ENCODE peak calls at places on chromosomes 13 and 19, in seven cellular contexts. K is BJ; J is AG09309; N is cardiac fibroblast; V is naive thymus-derived CD4-positive, alpha-beta T cell; O is aorta; B is mucosa of descending colon. G is an unnamed sample.

GRCh38 chr13:101346942-101347728 is 69.2 kb downstream of the NALCN start:
- DNase-seq in O (no peak), B (no peak), J (peak), V (no peak), K (no peak), N (peak), G (peak)

GRCh38 chr19:18496167-18496979 is 25.5 kb downstream of the ELL start:
- DNase-seq in B (peak), O (no peak), V (peak), J (no peak), N (peak), K (no peak), G (no peak)

GRCh38 chr13:68078457-68078856 is 848.3 kb upstream of the PCDH9 start:
- DNase-seq in B (no peak), J (no peak), O (no peak), V (no peak), N (no peak), K (no peak), G (no peak)

GRCh38 chr13:107866007-107866665 is 349.2 kb downstream of the LIG4 start:
- DNase-seq in N (peak), B (peak), V (no peak), O (no peak), J (no peak), K (no peak), G (no peak)

GRCh38 chr19:28847468-28847867 is 365.5 kb downstream of the UQCRFS1 start:
- DNase-seq in O (no peak), V (no peak), B (no peak), N (no peak), J (peak), K (no peak), G (peak)

GRCh38 chr13:51618626-51619025 is 34.4 kb downstream of the WDFY2 start:
- DNase-seq in N (peak), O (no peak), V (no peak), J (no peak), B (no peak), K (no peak), G (no peak)

GRCh38 chr19:16051254-16052025 is 24.9 kb upstream of the TPM4 start:
- DNase-seq in O (no peak), J (no peak), K (no peak), B (no peak), V (peak), N (peak), G (no peak)

GRCh38 chr19:45716314-45717130 is 14.2 kb downstream of the FBXO46 start:
- DNase-seq in V (peak), O (no peak), N (peak), K (no peak), J (no peak), B (no peak), G (no peak)

GRCh38 chr19:34067861-34068271 is 104.4 kb upstream of the LSM14A start:
- DNase-seq in O (no peak), V (no peak), K (no peak), J (no peak), N (no peak), B (no peak), G (no peak)

GRCh38 chr19:41359741-41360140 is 4.2 kb downstream of the B9D2 start:
- DNase-seq in N (no peak), B (no peak), O (no peak), V (no peak), J (no peak), K (no peak), G (no peak)

GRCh38 chr13:28872427-28873176 is 52.5 kb downstream of the MTUS2 start:
- DNase-seq in B (no peak), J (no peak), O (no peak), K (no peak), N (no peak), V (no peak), G (no peak)

GRCh38 chr19:51003316-51003715 is 1.9 kb upstream of the KLK8 start:
- DNase-seq in B (no peak), O (no peak), J (no peak), V (no peak), K (no peak), N (no peak), G (no peak)

GRCh38 chr19:4369888-4370260 is 26.5 kb downstream of the MPND start:
- DNase-seq in V (peak), J (no peak), O (no peak), K (no peak), N (no peak), B (peak), G (no peak)

GRCh38 chr19:17411801-17412200 is 6.4 kb upstream of the BST2 start:
- DNase-seq in V (no peak), B (no peak), N (no peak), O (no peak), J (no peak), K (no peak), G (no peak)

GRCh38 chr19:36972594-36972993 is 56.5 kb downstream of the ZNF568 start:
- DNase-seq in O (no peak), J (no peak), B (peak), N (no peak), V (peak), K (no peak), G (no peak)

GRCh38 chr19:33429891-33430673 is 56.6 kb downstream of the CEBPG start:
- DNase-seq in B (peak), N (no peak), J (no peak), V (peak), O (peak), K (no peak), G (no peak)

GRCh38 chr13:59086147-59086546 is 1077.6 kb downstream of the DIAPH3 start:
- DNase-seq in N (peak), B (no peak), J (no peak), K (no peak), O (no peak), V (no peak), G (peak)

GRCh38 chr19:3852614-3853254 is 16.1 kb downstream of the ZFR2 start:
- DNase-seq in N (peak), J (no peak), V (peak), O (no peak), B (no peak), K (no peak), G (peak)

GRCh38 chr19:11140896-11141295 is 14.7 kb downstream of the SPC24 start:
- DNase-seq in B (no peak), K (no peak), O (no peak), N (no peak), V (no peak), J (no peak), G (no peak)

GRCh38 chr13:40109324-40109958 is 454.0 kb downstream of the COG6 start:
- DNase-seq in B (no peak), V (no peak), O (no peak), K (peak), J (peak), N (peak), G (peak)

GRCh38 chr13:42001580-42001979 is 40.7 kb upstream of the VWA8 start:
- DNase-seq in J (peak), O (no peak), K (peak), B (no peak), N (peak), V (no peak), G (peak)

GRCh38 chr19:32219392-32219791 is 126.0 kb upstream of the ZNF507 start:
- DNase-seq in V (no peak), J (no peak), O (no peak), B (no peak), N (no peak), K (no peak), G (no peak)

GRCh38 chr13:109575821-109576220 is 210.6 kb downstream of the IRS2 start:
- DNase-seq in J (no peak), B (no peak), K (no peak), O (no peak), N (no peak), V (no peak), G (no peak)

GRCh38 chr13:99433543-99434075 is 67.7 kb upstream of the TM9SF2 start:
- DNase-seq in J (no peak), K (no peak), B (no peak), N (no peak), V (no peak), O (no peak), G (no peak)

GRCh38 chr13:99119686-99120085 is 81.0 kb upstream of the UBAC2 start:
- DNase-seq in J (no peak), K (no peak), N (no peak), O (no peak), V (no peak), B (no peak), G (no peak)

GRCh38 chr19:54485846-54486245 is 12.8 kb upstream of the CDC42EP5 start:
- DNase-seq in N (peak), J (no peak), O (no peak), B (no peak), K (no peak), V (no peak), G (no peak)

GRCh38 chr13:32309812-32310706 is 5.1 kb downstream of the ZAR1L start:
- DNase-seq in J (no peak), O (no peak), B (no peak), N (peak), V (peak), K (no peak), G (peak)

GRCh38 chr19:2603320-2603719 is 99.2 kb downstream of the GNG7 start:
- DNase-seq in V (no peak), B (peak), J (no peak), N (peak), K (peak), O (peak), G (no peak)

GRCh38 chr19:4061178-4061682 is 5.5 kb downstream of the ZBTB7A start:
- DNase-seq in N (peak), V (no peak), J (no peak), B (peak), K (no peak), O (peak), G (no peak)

GRCh38 chr19:16118489-16119033 is 6.9 kb downstream of the RAB8A start:
- DNase-seq in O (no peak), K (no peak), N (no peak), B (peak), V (no peak), J (no peak), G (no peak)

GRCh38 chr19:15934332-15935078 is at the start of gene CYP4F11:
- DNase-seq in B (peak), K (no peak), J (no peak), V (no peak), N (peak), O (peak), G (no peak)

GRCh38 chr19:10513223-10513622 is 4.0 kb downstream of the S1PR5 start:
- DNase-seq in K (no peak), V (no peak), B (no peak), N (no peak), J (no peak), O (no peak), G (no peak)

GRCh38 chr19:4971424-4971793 is 2.5 kb downstream of the KDM4B start:
- DNase-seq in N (peak), J (no peak), V (peak), O (peak), K (no peak), B (peak), G (no peak)

GRCh38 chr19:16657384-16657783 is 2.6 kb downstream of the SMIM7 start:
- DNase-seq in B (no peak), V (no peak), K (no peak), O (no peak), N (no peak), J (no peak), G (no peak)

GRCh38 chr19:34341935-34342680 is 22.9 kb upstream of the GPI start:
- DNase-seq in B (no peak), O (no peak), J (no peak), K (no peak), N (no peak), V (no peak), G (no peak)

GRCh38 chr13:29959086-29959485 is 108.7 kb upstream of the UBL3 start:
- DNase-seq in J (no peak), B (no peak), N (no peak), K (no peak), V (no peak), O (no peak), G (no peak)

GRCh38 chr13:113805431-113806103 is 46.5 kb downstream of the TMEM255B start:
- DNase-seq in K (no peak), B (no peak), O (peak), J (no peak), V (no peak), N (no peak), G (no peak)

GRCh38 chr13:106299616-106300015 is 235.8 kb downstream of the EFNB2 start:
- DNase-seq in V (no peak), N (no peak), B (no peak), O (no peak), K (no peak), J (no peak), G (no peak)

GRCh38 chr13:21475115-21475514 is 16.0 kb upstream of the ZDHHC20 start:
- DNase-seq in O (no peak), J (no peak), B (no peak), K (no peak), V (no peak), N (no peak), G (no peak)

GRCh38 chr13:91066745-91067144 is 280.7 kb upstream of the MIR17HG start:
- DNase-seq in J (no peak), V (no peak), N (no peak), B (no peak), O (no peak), K (no peak), G (no peak)

GRCh38 chr19:56769650-56770049 is 70.9 kb downstream of the PEG3 start:
- DNase-seq in O (no peak), K (no peak), V (no peak), B (no peak), J (no peak), N (no peak), G (no peak)

GRCh38 chr19:56764296-56764695 is 76.2 kb downstream of the PEG3 start:
- DNase-seq in V (no peak), O (no peak), B (no peak), N (no peak), K (no peak), J (no peak), G (no peak)

GRCh38 chr19:56760842-56761241 is 79.7 kb downstream of the PEG3 start:
- DNase-seq in J (no peak), B (no peak), N (no peak), K (no peak), O (no peak), V (no peak), G (no peak)

GRCh38 chr19:56759531-56759930 is 81.0 kb downstream of the PEG3 start:
- DNase-seq in N (no peak), J (no peak), O (no peak), K (no peak), V (no peak), B (no peak), G (no peak)

DNA sequence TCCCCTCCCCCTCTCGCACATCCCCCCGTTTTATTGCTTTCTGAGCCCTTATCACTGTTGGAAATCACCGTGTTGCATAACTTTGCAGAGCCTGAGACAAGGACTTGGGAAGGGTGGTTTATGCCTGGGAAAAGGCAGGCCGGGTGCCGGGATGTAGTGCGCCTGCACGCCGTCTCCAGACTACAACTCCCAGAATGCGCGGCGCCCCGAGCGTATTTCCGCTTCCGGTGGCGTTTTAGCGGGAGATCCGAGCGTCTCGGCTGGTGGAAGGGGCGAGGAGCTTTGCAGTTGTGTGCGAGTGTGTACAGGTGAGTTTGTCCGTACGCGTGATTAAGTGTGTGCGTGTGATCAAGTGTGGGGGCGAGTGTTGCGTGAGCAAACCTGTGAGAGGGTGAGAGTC is 75.4 kb downstream of the PEG3 start:
- DNase-seq in B (no peak), K (no peak), O (peak), J (no peak), V (peak), N (peak), G (no peak)
- H3K4me3 ChIP-seq in B (no peak), K (no peak), O (peak), J (no peak), V (peak), N (no peak), G (peak)

GRCh38 chr19:48568345-48568886 is 16.4 kb downstream of the SULT2B1 start:
- DNase-seq in N (peak), B (peak), V (no peak), J (no peak), K (peak), O (peak), G (peak)
- H3K4me3 ChIP-seq in N (peak), B (no peak), V (no peak), J (peak), K (no peak), O (no peak), G (no peak)

GRCh38 chr19:52635786-52636570 is 2.2 kb downstream of the ZNF83 start:
- DNase-seq in B (no peak), J (peak), V (no peak), K (no peak), O (no peak), N (no peak), G (no peak)

GRCh38 chr19:52640916-52641315 is 2.8 kb upstream of the ZNF83 start:
- DNase-seq in J (no peak), V (no peak), K (no peak), N (no peak), O (no peak), B (no peak), G (no peak)

GRCh38 chr19:52638601-52639000 is 446 bp upstream of the ZNF83 start:
- DNase-seq in K (no peak), V (no peak), B (peak), N (no peak), J (no peak), O (peak), G (no peak)

GRCh38 chr19:52637718-52638585 is at the start of gene ZNF83:
- DNase-seq in K (peak), V (peak), N (peak), O (peak), B (peak), J (peak), G (peak)
- H3K4me3 ChIP-seq in K (peak), V (peak), N (peak), O (peak), B (peak), J (peak), G (peak)

GRCh38 chr19:47195462-47195861 is 35.5 kb downstream of the BBC3 start:
- DNase-seq in B (no peak), K (no peak), O (no peak), N (no peak), J (no peak), V (no peak), G (no peak)

GRCh38 chr19:47200530-47200929 is 30.5 kb downstream of the BBC3 start:
- DNase-seq in V (no peak), O (no peak), K (no peak), N (no peak), B (no peak), J (no peak), G (no peak)

DNA sequence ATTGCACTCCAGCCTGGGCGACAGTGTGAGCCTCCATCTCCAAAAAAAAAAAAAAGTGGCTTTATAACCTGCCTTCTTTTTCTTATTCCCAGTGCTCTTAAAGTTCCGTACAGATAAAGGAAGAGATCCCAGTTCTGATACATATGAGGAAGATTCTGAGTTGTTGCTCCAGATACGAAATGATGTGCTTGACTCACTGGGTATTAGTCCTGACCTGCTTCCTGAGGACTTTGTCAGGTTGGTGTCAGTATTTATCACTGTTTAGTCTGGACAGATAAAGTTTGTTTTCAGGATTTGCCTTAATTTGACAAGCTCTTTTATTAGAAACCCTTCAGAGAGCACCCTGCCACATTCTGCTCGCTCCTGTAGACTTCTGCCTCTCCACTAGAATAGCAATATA is 33.9 kb downstream of the BBC3 start:
- DNase-seq in K (no peak), J (no peak), O (no peak), N (no peak), V (no peak), B (no peak), G (no peak)
- H3K4me3 ChIP-seq in K (no peak), J (no peak), O (no peak), N (no peak), V (no peak), B (no peak), G (no peak)

G was measured in skeletal muscle cell.